ENCODE peak calls at places on chromosomes 16 and 17, in four cellular contexts. L, E, I and D are unnamed samples.

GRCh38 chr17:38538906-38539305 is 66.8 kb downstream of the SRCIN1 start:
- DNase-seq in E (no peak), I (no peak), L (no peak), D (no peak)

GRCh38 chr17:81171941-81172340 is 5.9 kb upstream of the AATK start:
- DNase-seq in I (no peak), L (no peak), E (peak), D (no peak)

GRCh38 chr16:65336169-65336568 is 214.3 kb upstream of the CDH11 start:
- DNase-seq in L (no peak), I (no peak), E (no peak), D (no peak)

GRCh38 chr16:66891360-66891759 is 11.0 kb downstream of the PDP2 start:
- DNase-seq in E (no peak), I (no peak), L (no peak), D (no peak)

GRCh38 chr17:82849076-82849945 is 9.5 kb upstream of the ZNF750 start:
- DNase-seq in E (no peak), L (no peak), I (no peak), D (no peak)

GRCh38 chr16:20306401-20306800 is 20.9 kb downstream of the GP2 start:
- DNase-seq in E (no peak), L (no peak), I (no peak), D (no peak)

GRCh38 chr17:7809086-7809790 is 24.8 kb upstream of the KDM6B start:
- DNase-seq in L (no peak), I (no peak), E (no peak), D (no peak)

GRCh38 chr17:78783711-78784396 is 1.8 kb upstream of the CYTH1 start:
- DNase-seq in E (no peak), I (peak), L (no peak), D (no peak)

GRCh38 chr16:15502041-15502725 is 67.8 kb downstream of the BMERB1 start:
- DNase-seq in E (peak), I (peak), L (no peak), D (peak)

GRCh38 chr16:85401370-85401916 is 211.7 kb upstream of the GSE1 start:
- DNase-seq in E (no peak), L (peak), I (no peak), D (no peak)

GRCh38 chr17:507441-507840 is 154.8 kb upstream of the RPH3AL start:
- DNase-seq in L (no peak), I (no peak), E (no peak), D (no peak)

GRCh38 chr16:19945934-19946333 is 61.3 kb upstream of the GPRC5B start:
- DNase-seq in I (no peak), E (no peak), L (no peak), D (no peak)

GRCh38 chr17:59746849-59747445 is 39.5 kb downstream of the VMP1 start:
- DNase-seq in I (peak), L (no peak), E (peak), D (peak)

GRCh38 chr17:4858880-4859260 is 25.7 kb downstream of the MINK1 start:
- DNase-seq in L (peak), E (no peak), I (no peak), D (no peak)

GRCh38 chr16:476039-476438 is 50.6 kb downstream of the RAB11FIP3 start:
- DNase-seq in E (no peak), L (no peak), I (no peak), D (no peak)

GRCh38 chr17:15511142-15511541 is 43.7 kb upstream of the CDRT4 start:
- DNase-seq in L (no peak), E (no peak), I (no peak), D (no peak)

GRCh38 chr17:29607557-29608195 is 14.7 kb downstream of the ANKRD13B start:
- DNase-seq in I (no peak), L (no peak), E (no peak), D (no peak)

GRCh38 chr17:79991140-79991923 is 44.3 kb downstream of the TBC1D16 start:
- DNase-seq in I (peak), E (peak), L (peak), D (peak)

GRCh38 chr17:82892869-82893565 is 53.2 kb upstream of the ZNF750 start:
- DNase-seq in E (no peak), I (no peak), L (no peak), D (no peak)

GRCh38 chr17:10631048-10631700 is 25.9 kb downstream of the MYH3 start:
- DNase-seq in L (peak), I (peak), E (no peak), D (peak)

GRCh38 chr17:17144916-17145665 is 61.0 kb downstream of the PLD6 start:
- DNase-seq in L (no peak), E (no peak), I (no peak), D (no peak)

GRCh38 chr16:25481636-25482035 is 210.1 kb upstream of the HS3ST4 start:
- DNase-seq in L (no peak), E (peak), I (no peak), D (no peak)

GRCh38 chr17:42477173-42477572 is 18.5 kb downstream of the ATP6V0A1 start:
- DNase-seq in I (no peak), E (no peak), L (no peak), D (no peak)

GRCh38 chr17:63099420-63099819 is 133.4 kb downstream of the TANC2 start:
- DNase-seq in L (no peak), E (no peak), I (no peak), D (no peak)

GRCh38 chr17:63094636-63095035 is 128.6 kb downstream of the TANC2 start:
- DNase-seq in E (no peak), I (no peak), L (no peak), D (no peak)

GRCh38 chr17:63096426-63096825 is 130.4 kb downstream of the TANC2 start:
- DNase-seq in E (no peak), I (no peak), L (no peak), D (no peak)

GRCh38 chr17:63095879-63096278 is 129.8 kb downstream of the TANC2 start:
- DNase-seq in E (no peak), I (no peak), L (no peak), D (no peak)

DNA sequence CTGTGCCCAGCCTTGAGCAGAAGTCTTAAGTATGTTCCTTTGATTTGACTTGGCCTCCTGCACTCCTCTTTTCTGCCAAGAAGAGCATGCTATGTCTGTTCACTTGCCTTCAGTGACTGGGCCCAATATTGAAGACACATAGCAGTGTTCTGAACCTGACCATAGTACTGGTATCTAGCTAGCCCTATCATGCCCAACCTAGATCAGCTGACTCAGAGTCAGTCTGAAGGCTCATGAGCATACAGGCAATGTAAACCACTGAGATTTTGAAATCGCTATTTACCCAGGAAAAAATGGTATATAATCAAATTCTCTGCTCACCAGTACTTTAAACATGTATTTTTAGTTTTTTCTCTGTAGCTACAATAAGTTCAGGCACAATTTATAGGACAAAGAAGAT is 129.4 kb downstream of the TANC2 start:
- DNase-seq in L (no peak), E (no peak), I (no peak), D (no peak)
- TF ChIP-seq ELF4 in L (no peak), E (no peak), I (no peak), D (no peak)

DNA sequence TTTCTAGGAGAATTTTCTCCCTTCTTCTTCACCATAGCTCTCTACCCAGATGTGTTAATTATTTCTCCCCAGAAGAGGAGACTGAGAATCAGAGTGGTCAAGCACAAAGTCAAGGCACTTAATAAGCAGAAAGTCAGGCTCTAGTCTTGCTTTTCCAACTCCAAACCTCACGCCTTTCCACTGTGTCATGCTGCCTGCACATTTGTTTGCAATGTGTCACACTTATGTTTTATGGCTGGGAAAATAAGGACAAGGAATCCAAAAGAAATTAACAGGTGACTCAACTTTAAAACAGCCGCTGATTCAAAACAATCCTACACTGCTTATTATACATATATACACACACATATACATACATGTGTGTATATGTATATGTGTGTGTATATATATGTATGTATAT is 255.7 kb upstream of the DYNLRB2 start:
- DNase-seq in E (no peak), L (no peak), I (no peak), D (no peak)
- TF ChIP-seq ELF4 in E (no peak), L (no peak), I (no peak), D (no peak)

GRCh38 chr16:23420011-23420410 is 33.0 kb downstream of the COG7 start:
- DNase-seq in L (no peak), E (no peak), I (no peak), D (no peak)

GRCh38 chr16:23428351-23428750 is 24.6 kb downstream of the COG7 start:
- DNase-seq in L (no peak), E (no peak), I (no peak), D (no peak)

GRCh38 chr16:23424292-23424958 is 28.6 kb downstream of the COG7 start:
- DNase-seq in E (no peak), L (no peak), I (no peak), D (no peak)

DNA sequence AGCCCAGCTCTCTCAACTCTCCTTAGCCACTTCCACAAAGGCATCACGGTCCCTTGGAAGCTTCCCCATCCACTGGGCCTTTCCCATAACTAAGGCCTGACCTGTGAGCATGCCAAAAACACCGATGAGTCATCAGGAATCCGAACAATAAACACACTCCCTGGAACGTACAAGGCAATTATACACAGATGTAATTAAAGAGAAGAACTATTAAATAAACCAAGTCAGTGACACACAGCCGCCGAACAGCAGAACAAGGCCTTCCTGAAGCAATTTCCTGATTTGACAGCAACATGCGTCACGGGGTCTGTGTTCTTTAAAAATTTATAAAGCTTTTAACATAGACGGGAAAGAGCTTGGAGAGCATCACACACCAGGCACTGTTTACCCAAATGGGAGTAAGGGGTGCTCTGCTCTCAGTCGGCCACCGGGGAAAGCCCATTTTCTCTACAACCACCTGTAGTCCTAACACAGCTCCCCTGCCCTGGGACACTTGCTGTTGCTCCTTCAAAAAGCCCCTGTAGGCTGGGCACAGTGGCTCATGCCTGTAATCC is 29.4 kb downstream of the COG7 start:
- DNase-seq in I (no peak), E (peak), L (no peak), D (no peak)
- TF ChIP-seq ELF4 in I (no peak), E (no peak), L (no peak), D (no peak)

DNA sequence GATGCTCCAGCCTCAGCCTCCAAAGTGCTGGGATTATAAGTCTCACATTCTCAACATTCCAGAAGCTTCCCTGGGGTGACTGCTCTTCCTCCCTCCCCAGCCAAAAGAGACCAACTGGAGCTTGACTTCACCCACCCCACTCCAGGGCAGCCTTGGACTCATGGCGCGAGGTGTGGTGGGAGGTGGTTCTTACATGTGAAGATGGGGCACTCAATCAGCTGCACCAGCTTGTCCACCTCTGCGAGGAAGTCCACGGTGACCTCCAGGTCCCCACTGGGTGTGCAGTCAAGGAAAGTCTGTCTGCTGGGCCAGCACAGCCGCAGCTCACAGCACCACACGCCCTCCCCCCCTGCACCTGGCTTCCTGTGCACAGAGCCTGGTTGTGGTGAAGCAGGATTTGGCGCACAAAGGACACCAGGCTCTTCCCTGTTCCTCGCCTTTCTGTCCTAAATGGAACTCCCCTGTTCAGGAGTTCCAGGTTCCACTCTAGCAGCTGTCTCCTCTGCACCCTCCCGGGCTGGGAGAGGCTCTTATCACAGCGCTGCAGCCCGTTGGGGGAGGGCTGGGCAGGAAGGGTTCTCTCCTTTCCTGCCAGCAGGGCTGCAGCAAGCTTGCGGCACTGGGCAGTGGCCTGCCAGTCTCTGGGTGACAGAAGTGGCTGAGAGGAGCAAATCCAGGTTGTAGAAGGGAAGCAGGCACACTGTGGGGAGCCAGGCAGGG is 9.7 kb upstream of the MTSS2 start:
- DNase-seq in I (peak), E (peak), L (no peak), D (no peak)
- TF ChIP-seq ELF4 in I (peak), E (no peak), L (no peak), D (no peak)

DNA sequence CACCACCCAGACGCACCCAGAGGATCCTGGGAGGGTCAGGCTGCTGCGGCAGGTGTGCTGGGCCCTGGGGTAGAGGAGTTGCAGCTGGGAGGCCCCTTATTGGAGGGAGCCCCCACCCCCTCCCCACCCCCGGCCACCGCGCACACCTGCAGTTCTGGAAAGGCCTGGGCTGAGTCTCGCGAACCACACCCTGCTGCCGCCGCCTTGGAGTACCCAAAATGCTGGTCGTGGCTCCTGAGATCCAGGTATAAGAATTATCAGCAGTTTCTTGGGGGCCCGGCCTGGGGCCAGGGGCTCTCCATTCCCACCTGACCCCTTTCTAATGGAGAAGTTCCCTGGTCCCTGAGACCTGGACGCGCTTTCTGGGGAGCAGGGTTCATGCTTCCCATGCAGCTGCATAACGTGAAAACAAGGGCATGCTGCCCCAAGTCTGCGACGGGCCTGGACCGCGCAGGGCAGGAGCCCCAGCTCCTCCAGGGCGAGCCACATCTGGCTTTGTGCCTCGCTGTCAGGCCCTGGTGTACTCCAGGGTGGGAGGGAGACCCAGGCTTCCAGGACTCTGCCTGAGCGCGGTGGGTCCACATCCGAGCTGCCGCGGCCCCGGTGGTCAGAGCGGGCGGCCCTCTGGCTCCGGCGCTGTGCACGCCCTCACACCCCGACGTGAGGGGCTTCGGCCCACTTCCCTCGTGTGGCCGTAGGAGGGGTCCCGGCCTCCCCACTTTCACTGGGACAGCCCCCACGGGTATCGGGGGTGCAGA is 7.3 kb upstream of the SNAI3 start:
- DNase-seq in I (no peak), E (no peak), L (no peak), D (no peak)
- TF ChIP-seq ELF4 in I (no peak), E (no peak), L (no peak), D (no peak)

DNA sequence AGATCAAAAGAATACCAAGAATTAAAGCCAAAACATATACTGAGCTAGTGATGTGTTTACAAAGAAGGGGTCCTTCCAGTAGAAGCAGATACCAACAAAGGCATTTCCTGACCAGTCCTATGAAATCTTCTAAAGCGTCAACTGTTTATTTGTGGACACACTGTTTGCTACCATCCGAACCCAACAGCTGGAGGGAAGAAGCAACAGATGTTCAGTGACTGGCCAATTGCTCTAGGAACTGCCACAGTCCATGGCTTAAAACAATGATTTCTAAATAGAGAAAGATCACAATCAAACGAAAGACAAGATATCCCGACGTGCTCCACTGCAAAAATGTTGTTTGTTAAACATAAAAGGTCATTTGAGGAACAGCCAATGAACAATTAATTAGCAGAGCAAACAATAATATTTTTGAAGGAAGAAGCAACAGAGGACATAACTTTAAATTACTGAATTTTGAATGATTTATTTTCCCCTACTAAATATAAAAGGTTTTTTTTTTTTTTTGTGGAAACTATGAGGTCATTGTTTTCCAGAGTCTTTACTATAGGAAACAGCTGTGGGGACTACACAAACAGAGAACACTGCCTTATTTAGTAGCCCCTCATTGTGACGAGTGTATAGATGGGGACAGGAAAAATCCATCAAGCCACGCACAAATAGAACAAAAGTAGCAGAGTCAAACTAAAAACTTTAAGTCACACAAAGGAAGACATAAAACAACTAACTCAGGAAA is 17.2 kb downstream of the USP31 start:
- DNase-seq in E (no peak), L (no peak), I (no peak), D (no peak)
- TF ChIP-seq ELF4 in E (peak), L (no peak), I (no peak), D (no peak)

GRCh38 chr17:68433211-68433610 is 24.1 kb downstream of the WIPI1 start:
- DNase-seq in L (no peak), I (no peak), E (no peak), D (no peak)
- TF ChIP-seq ELF4 in L (no peak), I (no peak), E (no peak), D (no peak)

GRCh38 chr17:76353004-76353598 is 615 bp downstream of the PRPSAP1 start:
- DNase-seq in I (peak), E (no peak), L (no peak), D (no peak)
- TF ChIP-seq ELF4 in I (no peak), E (no peak), L (no peak), D (no peak)

GRCh38 chr17:68292689-68293040 is 1.4 kb downstream of the ARSG start:
- DNase-seq in L (no peak), I (no peak), E (no peak), D (no peak)
- TF ChIP-seq ELF4 in L (no peak), I (no peak), E (no peak), D (no peak)